ENCODE peak calls at places on chromosomes 11 and 22, in ten cellular contexts. G is AG20443; J is iris pigment epithelial cell; W is stimulated activated CD4-positive, alpha-beta T cell treated with anti-CD3 and anti-CD28 coated beads, Interleukin-12 subunit alpha, Interleukin-12 subunit beta, amount 100 ng/mL, for 24 hours; V is endothelial cell of umbilical vein; I is HS-5; K is body of pancreas; E is stimulated activated CD8-positive, alpha-beta memory T cell treated with anti-CD3 and anti-CD28 coated beads, Interleukin-2, amount 100 ng/mL, for 48 hours; M is T-cell; B is left cardiac atrium. H is an unnamed sample.

GRCh38 chr22:46446799-46447198 is 90.6 kb downstream of the CELSR1 start:
- DNase-seq in J (no peak), V (no peak), M (no peak), B (no peak), W (no peak), E (no peak), G (no peak), I (no peak), K (no peak), H (no peak)

GRCh38 chr11:61747389-61748285 is 4.8 kb upstream of the MYRF start:
- DNase-seq in M (no peak), J (peak), G (peak), K (peak), E (peak), B (peak), W (no peak), I (no peak), V (peak), H (peak)

GRCh38 chr11:82105331-82105992 is 628.2 kb downstream of the FAM181B start:
- DNase-seq in V (no peak), I (no peak), G (no peak), W (no peak), E (no peak), M (no peak), K (no peak), J (no peak), B (no peak), H (no peak)

GRCh38 chr11:67507242-67507890 is 596 bp downstream of the CDK2AP2 start:
- DNase-seq in G (peak), K (peak), V (no peak), B (peak), W (no peak), I (no peak), E (peak), J (no peak), M (no peak), H (no peak)

GRCh38 chr11:57812634-57813033 is 51.0 kb downstream of the CTNND1 start:
- DNase-seq in W (no peak), B (no peak), V (no peak), K (no peak), M (no peak), I (no peak), J (no peak), G (no peak), E (no peak), H (no peak)

GRCh38 chr11:74784234-74784633 is 35.6 kb downstream of the RNF169 start:
- DNase-seq in G (no peak), W (no peak), I (no peak), M (no peak), B (no peak), J (no peak), K (no peak), E (no peak), V (no peak), H (no peak)

GRCh38 chr11:2807276-2807681 is 78.3 kb downstream of the CDKN1C start:
- DNase-seq in V (peak), W (no peak), B (peak), M (no peak), J (peak), G (peak), K (peak), I (no peak), E (no peak), H (peak)

GRCh38 chr11:15663778-15664218 is 549.1 kb downstream of the INSC start:
- DNase-seq in M (no peak), W (no peak), I (no peak), V (no peak), G (no peak), K (no peak), E (no peak), B (no peak), J (no peak), H (no peak)

GRCh38 chr11:46631676-46632075 is 14.3 kb downstream of the ATG13 start:
- DNase-seq in G (no peak), W (no peak), I (no peak), M (no peak), J (no peak), E (no peak), K (no peak), V (no peak), B (no peak), H (no peak)

H was measured in suprapubic skin.